ENCODE peak calls at places on chromosomes 4 and X, in four cellular contexts. G, N, W and B are unnamed samples. For H3K4me1 and H3K79me2, the result is how much of the 10 kb centered on the place peaks cover.

GRCh38 chr4:37762294-37763163 is 64.0 kb upstream of the PGM2 start:
- DNase-seq in W (peak), N (no peak), G (peak), B (no peak)

GRCh38 chr4:126957555-126958440 is 675.0 kb upstream of the INTU start:
- DNase-seq in N (no peak), G (peak), W (peak), B (no peak)

GRCh38 chr4:167622481-167623240 is 388.4 kb upstream of the SPOCK3 start:
- DNase-seq in G (peak), N (peak), W (peak), B (peak)

GRCh38 chr4:119525771-119526712 is 102.6 kb downstream of the PDE5A start:
- DNase-seq in N (no peak), G (peak), W (peak), B (no peak)

GRCh38 chr4:76640252-76640925 is 205.4 kb downstream of the SHROOM3 start:
- DNase-seq in W (no peak), G (no peak), N (no peak), B (no peak)

GRCh38 chrX:45803383-45803921 is 602.8 kb upstream of the DIPK2B start:
- DNase-seq in W (peak), G (peak), N (peak), B (peak)

GRCh38 chr4:61201562-61202099 is 1.5 kb downstream of the ADGRL3 start:
- DNase-seq in W (no peak), G (peak), N (no peak), B (peak)

GRCh38 chrX:42680651-42681050 is 97.3 kb downstream of the PPP1R2C start:
- DNase-seq in N (no peak), W (no peak), G (peak), B (no peak)

GRCh38 chrX:140165849-140166248 is 200.5 kb upstream of the CXorf66 start:
- DNase-seq in G (no peak), N (no peak), W (no peak), B (no peak)

GRCh38 chr4:6986067-6986780 is 56.9 kb upstream of the TADA2B start:
- DNase-seq in W (peak), G (peak), N (no peak), B (peak)

GRCh38 chrX:23662187-23662586 is 5.1 kb upstream of the PRDX4 start:
- DNase-seq in N (no peak), G (no peak), W (no peak), B (no peak)

GRCh38 chr4:137065306-137065705 is 467.0 kb downstream of the PCDH18 start:
- DNase-seq in W (peak), N (no peak), G (peak), B (peak)

GRCh38 chrX:48940404-48940955 is 16.9 kb downstream of the OTUD5 start:
- DNase-seq in G (no peak), N (no peak), W (no peak), B (peak)

GRCh38 chr4:76256032-76256431 is 4.5 kb downstream of the FAM47E start:
- DNase-seq in N (no peak), W (no peak), G (no peak), B (no peak)

GRCh38 chr4:145823743-145824142 is 114.9 kb downstream of the ZNF827 start:
- DNase-seq in N (no peak), G (no peak), W (no peak), B (no peak)

GRCh38 chrX:17922303-17922702 is 61.2 kb upstream of the RAI2 start:
- DNase-seq in G (no peak), W (no peak), N (no peak), B (no peak)

GRCh38 chr4:26873391-26874026 is 12.9 kb downstream of the STIM2 start:
- DNase-seq in G (no peak), W (no peak), N (no peak), B (no peak)
- H3K4me1 ChIP-seq in G (under half), W (under half), N (under half), B (under half)

DNA sequence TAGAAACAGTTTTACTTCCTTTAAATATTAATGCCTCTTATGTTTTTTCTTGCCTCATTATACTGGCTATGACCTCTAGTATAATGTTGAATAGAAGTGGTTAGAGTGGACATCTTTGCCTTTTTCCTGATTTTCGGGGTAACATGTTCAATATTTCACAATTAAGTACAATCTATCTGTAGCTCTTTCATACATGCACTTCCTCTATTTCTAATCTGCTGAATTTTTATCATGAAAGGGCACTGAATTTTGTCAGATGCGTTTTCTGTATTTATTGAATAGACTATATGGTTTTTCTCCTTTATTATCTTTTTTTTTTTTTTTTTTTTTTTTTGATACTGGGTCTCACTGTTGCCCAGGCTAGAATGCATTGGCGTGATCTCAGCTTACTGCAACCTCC is 29.0 kb downstream of the MECP2 start:
- DNase-seq in G (no peak), N (no peak), W (no peak), B (no peak)
- H3K79me2 ChIP-seq in G (half or more), N (half or more), W (half or more), B (half or more)

GRCh38 chrX:12611471-12611870 is 179.7 kb upstream of the PRPS2 start:
- DNase-seq in G (no peak), N (no peak), W (no peak), B (no peak)

GRCh38 chrX:12610079-12610478 is 181.1 kb upstream of the PRPS2 start:
- DNase-seq in N (no peak), G (peak), W (peak), B (peak)

GRCh38 chrX:12617241-12617640 is 174.0 kb upstream of the PRPS2 start:
- DNase-seq in N (no peak), W (no peak), G (no peak), B (no peak)

GRCh38 chrX:12615061-12615460 is 176.2 kb upstream of the PRPS2 start:
- DNase-seq in W (no peak), N (no peak), G (no peak), B (no peak)

GRCh38 chrX:12614266-12614665 is 176.9 kb upstream of the PRPS2 start:
- DNase-seq in G (no peak), N (no peak), W (no peak), B (no peak)
- H3K4me2 ChIP-seq in G (no peak), N (peak), W (no peak), B (no peak)

DNA sequence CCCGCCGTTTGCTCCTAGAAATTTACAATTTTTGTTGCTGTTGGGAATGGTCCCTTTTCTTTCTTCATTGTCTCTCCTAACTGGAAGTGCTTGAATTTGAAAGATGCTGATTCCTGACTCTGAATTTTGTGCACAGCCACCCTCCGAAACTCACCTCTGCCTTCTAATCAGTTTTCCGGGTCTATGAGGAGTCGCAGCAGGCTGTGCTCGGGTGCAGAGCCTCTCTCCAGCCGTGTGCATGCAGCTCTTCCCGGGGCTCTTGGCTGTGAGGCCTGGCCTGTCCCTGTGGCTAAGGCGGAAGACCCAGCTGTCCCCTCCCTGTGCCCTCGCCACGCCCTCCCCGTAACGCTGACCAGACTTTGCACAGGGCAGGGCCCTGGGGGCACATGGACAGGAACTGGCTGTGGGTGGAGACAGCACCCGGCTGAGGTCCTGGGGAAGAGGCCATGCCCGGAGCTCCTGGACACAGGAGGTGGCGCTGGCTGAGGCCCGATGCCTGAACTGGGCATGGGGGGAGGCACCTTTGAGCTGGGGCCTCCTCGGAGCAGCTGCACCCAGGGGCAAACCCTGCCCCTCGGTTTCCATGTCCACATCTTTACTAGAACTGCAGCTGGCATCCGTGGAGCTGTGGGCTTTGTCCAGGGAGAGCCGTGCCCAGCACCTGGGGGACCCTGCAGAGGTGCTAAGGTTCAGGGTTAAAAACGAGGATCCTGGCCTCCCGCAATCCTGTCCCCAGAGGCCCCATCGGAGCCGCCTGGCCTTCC is 32.6 kb upstream of the SPON2 start:
- DNase-seq in W (no peak), G (no peak), N (peak), B (peak)
- H3K4me1 ChIP-seq in W (under half), G (under half), N (under half), B (under half)

GRCh38 chr4:23875317-23875716 is 14.5 kb downstream of the PPARGC1A start:
- DNase-seq in G (peak), N (no peak), W (no peak), B (no peak)
- H3K79me2 ChIP-seq in G (under half), N (under half), W (under half), B (under half)

DNA sequence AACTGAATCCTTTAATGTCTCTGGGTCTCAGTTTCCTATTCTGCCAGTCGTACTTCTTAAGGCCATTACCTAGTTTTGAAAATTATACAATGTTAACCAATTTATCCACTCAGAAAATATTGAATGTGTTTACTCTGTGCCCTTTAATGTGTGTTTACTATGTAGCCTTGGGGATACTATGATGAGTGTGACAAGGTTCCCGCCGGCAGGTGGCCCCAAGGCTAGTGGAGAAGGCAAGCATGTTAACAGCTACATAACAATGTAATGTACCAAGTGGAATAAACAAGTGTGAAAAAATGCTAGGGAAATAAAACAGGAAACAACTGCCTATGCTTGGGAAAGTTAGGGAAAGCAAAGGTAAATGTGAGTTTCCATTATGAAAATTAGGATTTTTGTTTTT is 187.3 kb upstream of the MBNL3 start:
- DNase-seq in N (no peak), W (no peak), G (no peak), B (no peak)
- H3K4me2 ChIP-seq in N (no peak), W (no peak), G (no peak), B (no peak)

GRCh38 chr4:83189631-83190136 is 75.2 kb upstream of the PLAC8 start:
- DNase-seq in G (no peak), W (no peak), N (no peak), B (no peak)
- H3K4me1 ChIP-seq in G (under half), W (under half), N (under half), B (under half)

DNA sequence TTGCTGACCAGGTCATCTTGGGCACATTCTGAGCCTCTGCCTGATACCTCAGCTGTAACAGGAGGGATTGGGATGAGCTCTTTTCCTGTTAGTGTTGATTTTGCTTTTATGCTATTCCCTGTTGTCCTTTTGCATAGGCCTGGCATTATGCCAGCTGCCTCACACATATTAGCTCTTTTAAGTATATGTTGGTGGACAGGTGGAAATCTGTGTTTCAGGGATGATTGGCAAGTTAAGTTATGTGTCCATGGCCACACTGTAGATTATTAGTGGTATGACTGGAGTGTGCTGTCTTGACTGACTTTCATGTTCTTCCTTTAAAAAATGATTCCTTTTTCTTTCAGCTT is 28.9 kb downstream of the NSD2 start:
- DNase-seq in N (no peak), W (no peak), G (no peak), B (no peak)
- H3K79me2 ChIP-seq in N (half or more), W (half or more), G (half or more), B (half or more)

DNA sequence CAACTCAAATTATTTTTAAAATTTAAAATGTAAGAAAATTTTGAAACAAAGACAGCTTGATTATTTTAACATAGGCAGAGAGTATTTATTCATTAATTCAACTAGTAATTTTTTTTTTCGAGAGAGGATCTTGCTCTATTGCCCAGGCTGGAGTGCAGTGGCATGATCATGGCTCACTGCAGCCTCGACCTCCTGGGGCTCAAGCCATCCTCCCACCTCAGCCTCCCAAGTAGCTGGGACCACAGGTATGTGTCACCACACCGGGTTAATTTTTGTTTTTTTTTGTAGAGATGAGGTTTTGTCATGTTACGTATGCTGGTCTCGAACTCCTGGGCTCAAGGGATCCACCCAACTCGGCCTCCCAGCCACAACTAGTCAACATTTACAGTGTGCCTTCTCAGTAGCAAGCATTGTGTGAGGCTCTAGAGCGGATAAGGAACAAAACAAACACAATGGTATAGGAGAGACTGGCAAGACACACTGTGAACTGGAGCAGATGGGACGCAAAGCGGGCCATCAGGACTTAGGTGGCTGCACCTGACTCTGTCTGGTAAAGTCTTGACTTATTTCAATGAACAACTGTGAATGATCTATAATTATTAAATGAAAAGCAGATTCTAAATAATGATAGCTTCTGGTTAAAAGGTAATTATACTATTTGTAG is 21.6 kb downstream of the SETD7 start:
- DNase-seq in N (no peak), G (no peak), W (no peak), B (no peak)
- H3K4me2 ChIP-seq in N (no peak), G (no peak), W (no peak), B (no peak)

GRCh38 chr4:98617358-98618047 is 40.9 kb downstream of the TSPAN5 start:
- DNase-seq in N (no peak), G (no peak), W (no peak), B (no peak)
- H3K4me1 ChIP-seq in N (under half), G (under half), W (under half), B (under half)